ENCODE peak calls at places on chromosome 14, in seven cellular contexts. One of them, this sample, is unnamed.

GRCh38 chr14:58633831-58634230 is 3.9 kb upstream of the DACT1 start:
- DNase-seq in SK-N-SH: no peak
- DNase-seq in HCT116: no peak
- DNase-seq in GM12878: no peak
- DNase-seq in K562: no peak
- DNase-seq in H1: no peak
- DNase-seq in HepG2: no peak
- DNase-seq in this sample: no peak

GRCh38 chr14:54046250-54046649 is 89.6 kb upstream of the BMP4 start:
- DNase-seq in K562: no peak
- DNase-seq in HCT116: no peak
- DNase-seq in HepG2: peak
- DNase-seq in GM12878: no peak
- DNase-seq in H1: no peak
- DNase-seq in SK-N-SH: no peak
- DNase-seq in this sample: no peak

GRCh38 chr14:105072381-105072861 is 7.2 kb upstream of the GPR132 start:
- DNase-seq in HepG2: no peak
- DNase-seq in HCT116: no peak
- DNase-seq in H1: no peak
- DNase-seq in K562: no peak
- DNase-seq in SK-N-SH: no peak
- DNase-seq in GM12878: no peak
- DNase-seq in this sample: no peak

GRCh38 chr14:59278111-59278510 is 89.6 kb downstream of the DAAM1 start:
- DNase-seq in HepG2: peak
- DNase-seq in H1: no peak
- DNase-seq in HCT116: peak
- DNase-seq in GM12878: no peak
- DNase-seq in SK-N-SH: no peak
- DNase-seq in K562: peak
- DNase-seq in this sample: no peak

GRCh38 chr14:68738559-68738958 is 54.3 kb downstream of the ZFP36L1 start:
- DNase-seq in H1: no peak
- DNase-seq in GM12878: no peak
- DNase-seq in HCT116: no peak
- DNase-seq in K562: no peak
- DNase-seq in SK-N-SH: no peak
- DNase-seq in HepG2: no peak
- DNase-seq in this sample: no peak

GRCh38 chr14:79304279-79304678 is 907.0 kb downstream of the DIO2 start:
- DNase-seq in GM12878: no peak
- DNase-seq in SK-N-SH: no peak
- DNase-seq in H1: no peak
- DNase-seq in HCT116: no peak
- DNase-seq in K562: no peak
- DNase-seq in HepG2: no peak
- DNase-seq in this sample: no peak

GRCh38 chr14:101220921-101221510 is 317.5 kb upstream of the RTL1 start:
- DNase-seq in H1: peak
- DNase-seq in SK-N-SH: no peak
- DNase-seq in K562: no peak
- DNase-seq in HepG2: no peak
- DNase-seq in GM12878: no peak
- DNase-seq in HCT116: no peak
- DNase-seq in this sample: no peak

GRCh38 chr14:51333299-51333698 is 93.3 kb downstream of the TMX1 start:
- DNase-seq in HepG2: no peak
- DNase-seq in GM12878: no peak
- DNase-seq in HCT116: no peak
- DNase-seq in SK-N-SH: no peak
- DNase-seq in K562: no peak
- DNase-seq in H1: no peak
- DNase-seq in this sample: peak

GRCh38 chr14:96638041-96638855 is 136.1 kb downstream of the PAPOLA start:
- DNase-seq in HCT116: no peak
- DNase-seq in H1: peak
- DNase-seq in K562: peak
- DNase-seq in SK-N-SH: peak
- DNase-seq in GM12878: no peak
- DNase-seq in HepG2: no peak
- DNase-seq in this sample: no peak

GRCh38 chr14:82251434-82251833 is 717.8 kb upstream of the SEL1L start:
- DNase-seq in SK-N-SH: no peak
- DNase-seq in HepG2: no peak
- DNase-seq in K562: no peak
- DNase-seq in GM12878: no peak
- DNase-seq in HCT116: no peak
- DNase-seq in H1: no peak
- DNase-seq in this sample: peak

GRCh38 chr14:44463386-44464004 is 43.6 kb downstream of the FSCB start:
- DNase-seq in K562: no peak
- DNase-seq in GM12878: no peak
- DNase-seq in H1: no peak
- DNase-seq in HCT116: no peak
- DNase-seq in HepG2: no peak
- DNase-seq in SK-N-SH: no peak
- DNase-seq in this sample: no peak

GRCh38 chr14:93772263-93772662 is 16.0 kb downstream of the PRIMA1 start:
- DNase-seq in H1: no peak
- DNase-seq in SK-N-SH: no peak
- DNase-seq in HCT116: no peak
- DNase-seq in HepG2: no peak
- DNase-seq in GM12878: no peak
- DNase-seq in K562: no peak
- DNase-seq in this sample: no peak

GRCh38 chr14:80805136-80805535 is 136.4 kb downstream of the CEP128 start:
- DNase-seq in HepG2: no peak
- DNase-seq in SK-N-SH: no peak
- DNase-seq in K562: no peak
- DNase-seq in GM12878: no peak
- DNase-seq in H1: no peak
- DNase-seq in HCT116: no peak
- DNase-seq in this sample: no peak

GRCh38 chr14:50999726-51000125 is 55.4 kb upstream of the PYGL start:
- DNase-seq in SK-N-SH: no peak
- DNase-seq in HepG2: peak
- DNase-seq in K562: no peak
- DNase-seq in GM12878: no peak
- DNase-seq in H1: no peak
- DNase-seq in HCT116: no peak
- DNase-seq in this sample: peak

GRCh38 chr14:105474478-105475268 is at the start of gene CRIP2:
- DNase-seq in K562: peak
- DNase-seq in H1: peak
- DNase-seq in HCT116: no peak
- DNase-seq in GM12878: no peak
- DNase-seq in SK-N-SH: peak
- DNase-seq in HepG2: no peak
- DNase-seq in this sample: peak

GRCh38 chr14:68526420-68527105 is 266.3 kb downstream of the ZFP36L1 start:
- DNase-seq in H1: no peak
- DNase-seq in K562: no peak
- DNase-seq in HCT116: no peak
- DNase-seq in GM12878: no peak
- DNase-seq in SK-N-SH: no peak
- DNase-seq in HepG2: no peak
- DNase-seq in this sample: no peak

DNA sequence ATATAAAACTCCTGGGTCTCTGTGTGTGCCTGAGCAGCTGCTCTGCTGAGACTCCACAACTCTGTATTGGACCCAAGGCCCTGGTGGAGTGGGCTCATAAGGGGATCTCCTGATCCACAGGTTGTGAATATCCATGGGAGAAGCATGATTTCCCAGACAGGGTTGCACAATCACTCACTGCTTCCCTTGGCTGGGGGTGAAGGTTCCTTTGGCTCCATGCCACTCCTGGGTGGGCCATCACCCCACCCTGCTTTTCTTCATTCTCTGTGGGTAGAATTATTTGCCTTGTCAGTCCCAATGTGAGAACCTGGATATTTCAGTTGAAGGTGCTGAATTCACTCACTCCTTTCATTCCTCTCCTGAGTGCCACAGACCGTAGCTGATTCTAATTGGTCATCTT is 205.2 kb upstream of the TMEM260 start:
- DNase-seq in HepG2: no peak
- DNase-seq in K562: no peak
- DNase-seq in H1: no peak
- DNase-seq in GM12878: no peak
- DNase-seq in HCT116: no peak
- DNase-seq in SK-N-SH: no peak
- DNase-seq in this sample: no peak
- TF ChIP-seq JUND in HepG2: no peak
- TF ChIP-seq JUND in K562: no peak
- TF ChIP-seq JUND in H1: no peak
- TF ChIP-seq JUND in GM12878: no peak
- TF ChIP-seq JUND in HCT116: no peak
- TF ChIP-seq JUND in SK-N-SH: no peak
- TF ChIP-seq JUND in this sample: no peak

DNA sequence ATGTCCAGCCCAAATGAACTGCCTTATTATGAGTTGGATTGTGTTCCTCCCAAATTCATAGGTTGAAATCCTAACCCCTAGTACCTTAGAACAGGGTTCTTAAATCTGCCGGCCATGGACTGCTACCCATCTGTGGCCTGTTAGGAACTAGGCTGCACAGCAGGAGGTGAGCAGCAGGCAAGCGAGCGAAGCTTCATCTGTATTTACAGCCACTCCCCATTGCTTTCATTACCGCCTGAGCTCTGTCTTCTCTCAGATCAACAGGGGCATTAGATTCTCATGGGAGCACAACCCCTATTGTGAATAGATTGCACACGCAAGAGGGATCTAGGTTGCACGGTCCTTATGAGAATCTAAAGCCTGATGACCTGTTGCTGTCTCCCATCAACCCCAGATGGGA is 9.8 kb upstream of the EML5 start:
- DNase-seq in HCT116: no peak
- DNase-seq in SK-N-SH: no peak
- DNase-seq in H1: no peak
- DNase-seq in GM12878: no peak
- DNase-seq in K562: no peak
- DNase-seq in HepG2: no peak
- DNase-seq in this sample: no peak
- TF ChIP-seq JUND in HCT116: no peak
- TF ChIP-seq JUND in SK-N-SH: no peak
- TF ChIP-seq JUND in H1: no peak
- TF ChIP-seq JUND in GM12878: no peak
- TF ChIP-seq JUND in K562: no peak
- TF ChIP-seq JUND in HepG2: no peak
- TF ChIP-seq JUND in this sample: no peak

GRCh38 chr14:64844272-64844671 is 35.4 kb downstream of the SPTB start:
- DNase-seq in H1: no peak
- DNase-seq in HCT116: no peak
- DNase-seq in GM12878: peak
- DNase-seq in SK-N-SH: no peak
- DNase-seq in HepG2: no peak
- DNase-seq in K562: no peak
- DNase-seq in this sample: no peak

GRCh38 chr14:64844993-64845536 is 34.6 kb downstream of the SPTB start:
- DNase-seq in K562: peak
- DNase-seq in HepG2: no peak
- DNase-seq in SK-N-SH: no peak
- DNase-seq in HCT116: no peak
- DNase-seq in GM12878: no peak
- DNase-seq in H1: no peak
- DNase-seq in this sample: no peak

GRCh38 chr14:64848239-64848638 is 31.5 kb downstream of the SPTB start:
- DNase-seq in K562: no peak
- DNase-seq in H1: no peak
- DNase-seq in GM12878: no peak
- DNase-seq in SK-N-SH: no peak
- DNase-seq in HCT116: no peak
- DNase-seq in HepG2: no peak
- DNase-seq in this sample: no peak

GRCh38 chr14:64841772-64842490 is 37.8 kb downstream of the SPTB start:
- DNase-seq in SK-N-SH: no peak
- DNase-seq in K562: peak
- DNase-seq in HepG2: no peak
- DNase-seq in H1: no peak
- DNase-seq in HCT116: no peak
- DNase-seq in GM12878: no peak
- DNase-seq in this sample: peak

DNA sequence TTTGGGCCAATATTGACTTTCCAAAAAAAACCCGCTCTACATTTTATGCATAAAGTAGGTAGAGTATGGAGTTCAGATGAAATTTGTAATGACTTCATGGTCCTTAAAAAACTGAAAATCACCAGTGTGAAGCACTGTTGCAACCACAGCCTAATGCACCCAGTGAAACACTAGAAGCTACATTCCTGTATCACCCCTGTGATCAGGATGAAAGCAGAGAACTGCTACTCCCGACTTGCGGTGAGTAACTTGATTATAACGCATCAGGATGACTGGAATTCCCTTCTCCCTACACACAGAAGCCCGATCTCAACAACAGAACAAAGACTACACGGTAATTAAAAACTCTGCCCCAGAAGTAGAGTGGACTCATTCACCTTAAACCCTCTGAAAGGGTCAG is 33.8 kb downstream of the SPTB start:
- DNase-seq in K562: no peak
- DNase-seq in HCT116: no peak
- DNase-seq in GM12878: no peak
- DNase-seq in HepG2: no peak
- DNase-seq in SK-N-SH: peak
- DNase-seq in H1: no peak
- DNase-seq in this sample: no peak
- TF ChIP-seq JUND in K562: no peak
- TF ChIP-seq JUND in HCT116: no peak
- TF ChIP-seq JUND in GM12878: no peak
- TF ChIP-seq JUND in HepG2: no peak
- TF ChIP-seq JUND in SK-N-SH: no peak
- TF ChIP-seq JUND in H1: no peak
- TF ChIP-seq JUND in this sample: no peak

DNA sequence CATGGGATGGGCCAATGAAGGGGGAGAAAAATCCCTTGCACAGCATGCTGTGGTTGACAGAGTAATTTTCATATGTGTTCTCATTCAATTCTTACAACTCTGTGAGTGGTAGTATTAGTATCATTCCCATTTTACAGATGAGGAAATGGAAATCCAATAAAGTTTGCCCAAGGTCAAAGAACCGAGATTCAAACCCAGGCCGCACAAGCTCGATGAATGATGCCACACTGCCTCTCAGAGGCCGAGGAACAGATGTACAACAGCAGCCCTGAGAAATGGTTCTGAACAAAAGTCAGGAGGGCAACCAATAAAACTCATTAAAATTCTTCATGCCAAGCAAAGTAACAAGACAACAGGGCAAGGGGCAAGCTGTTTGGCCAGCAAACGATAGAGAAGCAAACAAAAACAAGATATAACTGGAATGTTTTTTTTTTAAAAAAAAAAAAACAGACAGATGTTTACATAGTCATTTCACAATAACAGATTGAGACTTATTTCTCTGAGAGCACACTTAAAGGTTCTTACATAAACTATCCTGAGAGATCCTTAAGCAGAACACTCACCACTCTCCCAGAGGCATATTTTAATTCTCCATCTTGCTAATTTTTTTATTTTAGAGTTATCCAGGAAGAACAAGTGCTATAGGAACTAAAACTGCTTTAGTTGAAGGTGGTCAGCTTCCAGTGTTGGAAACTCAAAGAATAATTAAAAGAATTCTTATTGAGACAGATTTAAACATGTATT is 85.8 kb downstream of the EXOC5 start:
- DNase-seq in HCT116: peak
- DNase-seq in H1: no peak
- DNase-seq in SK-N-SH: peak
- DNase-seq in GM12878: no peak
- DNase-seq in K562: peak
- DNase-seq in HepG2: peak
- DNase-seq in this sample: peak
- TF ChIP-seq JUND in HCT116: no peak
- TF ChIP-seq JUND in H1: no peak
- TF ChIP-seq JUND in SK-N-SH: no peak
- TF ChIP-seq JUND in GM12878: no peak
- TF ChIP-seq JUND in K562: no peak
- TF ChIP-seq JUND in HepG2: no peak
- TF ChIP-seq JUND in this sample: no peak